ENCODE peak calls at places on chromosomes 3 and 15, in nine cellular contexts. E, I, D, W, A, O, M, U and R are unnamed samples.

GRCh38 chr3:182979719-182980191 is 583 bp downstream of the DCUN1D1 start:
- DNase-seq in D (peak), A (no peak), W (peak), O (no peak), U (peak), E (peak), M (no peak), I (no peak), R (peak)

GRCh38 chr3:69683076-69683806 is 56.0 kb upstream of the MITF start:
- DNase-seq in W (no peak), D (no peak), E (no peak), M (no peak), I (no peak), A (no peak), U (no peak), O (peak), R (no peak)

GRCh38 chr3:124504332-124505059 is 225.8 kb upstream of the UMPS start:
- DNase-seq in D (no peak), M (no peak), W (no peak), O (peak), E (no peak), U (peak), A (peak), I (no peak), R (no peak)

GRCh38 chr3:142976621-142977398 is 13.3 kb upstream of the PAQR9 start:
- DNase-seq in I (peak), E (no peak), M (no peak), A (peak), W (peak), O (peak), U (peak), D (no peak), R (peak)

GRCh38 chr3:105281989-105282388 is 84.7 kb upstream of the ALCAM start:
- DNase-seq in M (no peak), W (no peak), A (no peak), E (no peak), O (no peak), D (no peak), U (no peak), I (no peak), R (no peak)

GRCh38 chr15:74201656-74202420 is 749 bp downstream of the STRA6 start:
- DNase-seq in M (no peak), U (no peak), D (no peak), E (no peak), O (no peak), W (no peak), I (no peak), A (no peak), R (no peak)

GRCh38 chr15:70344666-70345065 is 246.9 kb upstream of the TLE3 start:
- DNase-seq in O (no peak), M (no peak), I (no peak), U (no peak), D (peak), A (no peak), E (no peak), W (peak), R (no peak)

GRCh38 chr3:40741729-40742128 is 217.0 kb downstream of the ZNF621 start:
- DNase-seq in U (peak), W (no peak), O (peak), A (peak), D (no peak), E (peak), M (no peak), I (no peak), R (no peak)

GRCh38 chr3:196273655-196274054 is 13.9 kb downstream of the PCYT1A start:
- DNase-seq in E (no peak), M (no peak), A (no peak), I (peak), U (no peak), D (no peak), W (no peak), O (no peak), R (no peak)

GRCh38 chr3:40951636-40952035 is 247.7 kb upstream of the CTNNB1 start:
- DNase-seq in U (no peak), I (no peak), W (no peak), M (no peak), D (no peak), E (no peak), A (peak), O (peak), R (no peak)

GRCh38 chr3:49181351-49181750 is 10.0 kb downstream of the KLHDC8B start:
- DNase-seq in I (no peak), D (no peak), A (no peak), M (no peak), O (no peak), E (no peak), U (no peak), W (no peak), R (no peak)

GRCh38 chr3:132268956-132269355 is 48.3 kb upstream of the ACP3 start:
- DNase-seq in A (peak), W (no peak), O (peak), M (no peak), E (peak), U (peak), D (no peak), I (peak), R (peak)

GRCh38 chr3:46844851-46845250 is 18.4 kb downstream of the MYL3 start:
- DNase-seq in O (no peak), E (no peak), W (no peak), A (no peak), M (no peak), U (no peak), D (no peak), I (no peak), R (no peak)

GRCh38 chr3:135325726-135326245 is 530.7 kb downstream of the EPHB1 start:
- DNase-seq in W (no peak), U (no peak), D (no peak), M (no peak), I (no peak), O (no peak), E (no peak), A (no peak), R (no peak)

GRCh38 chr3:134929976-134930375 is 134.9 kb downstream of the EPHB1 start:
- DNase-seq in I (no peak), O (no peak), U (no peak), M (no peak), D (no peak), E (no peak), A (no peak), W (no peak), R (no peak)

GRCh38 chr3:138405486-138405885 is 28.9 kb upstream of the ESYT3 start:
- DNase-seq in O (no peak), I (peak), W (no peak), D (no peak), A (no peak), E (no peak), U (no peak), M (no peak), R (no peak)

GRCh38 chr3:164814106-164814505 is 264.2 kb downstream of the SI start:
- DNase-seq in W (no peak), M (no peak), E (no peak), D (no peak), I (no peak), A (no peak), U (no peak), O (no peak), R (no peak)

GRCh38 chr15:99029358-99029871 is 21.8 kb upstream of the PGPEP1L start:
- DNase-seq in D (no peak), I (no peak), W (peak), U (no peak), M (no peak), E (no peak), A (no peak), O (no peak), R (no peak)

GRCh38 chr15:40338921-40339620 is 1.7 kb downstream of the CCDC9B start:
- DNase-seq in W (no peak), D (no peak), E (no peak), M (no peak), O (peak), I (no peak), U (peak), A (peak), R (peak)

GRCh38 chr3:20185364-20185732 is 658 bp downstream of the SGO1 start:
- DNase-seq in I (no peak), O (peak), W (no peak), E (peak), M (peak), A (peak), U (peak), D (no peak), R (peak)

GRCh38 chr15:25787855-25788521 is 75.1 kb downstream of the ATP10A start:
- DNase-seq in O (peak), M (no peak), I (no peak), A (no peak), E (no peak), W (peak), U (peak), D (no peak), R (peak)

GRCh38 chr3:129690406-129690805 is 83.9 kb upstream of the PLXND1 start:
- DNase-seq in U (peak), A (peak), W (no peak), O (peak), E (peak), D (peak), I (peak), M (peak), R (peak)

GRCh38 chr15:54990793-54991192 is 205.9 kb downstream of the RSL24D1 start:
- DNase-seq in U (no peak), D (no peak), M (no peak), I (no peak), W (no peak), A (no peak), E (no peak), O (no peak), R (no peak)

GRCh38 chr3:181176610-181177009 is 187.1 kb upstream of the DNAJC19 start:
- DNase-seq in M (no peak), O (peak), U (peak), E (peak), A (peak), W (peak), D (peak), I (peak), R (no peak)

GRCh38 chr15:31032959-31033358 is 41.5 kb upstream of the MTMR10 start:
- DNase-seq in O (peak), I (no peak), A (peak), E (no peak), U (peak), W (no peak), M (no peak), D (no peak), R (peak)

GRCh38 chr3:181723568-181724431 is 12.1 kb downstream of the SOX2 start:
- DNase-seq in A (no peak), W (no peak), E (no peak), O (no peak), U (no peak), I (no peak), M (no peak), D (no peak), R (no peak)

GRCh38 chr3:96183871-96184270 is 630.5 kb upstream of the EPHA6 start:
- DNase-seq in O (no peak), D (no peak), U (no peak), M (no peak), W (no peak), I (no peak), A (no peak), E (no peak), R (no peak)

GRCh38 chr15:95922431-95922830 is 408.1 kb upstream of the NR2F2 start:
- DNase-seq in E (no peak), M (no peak), W (no peak), A (no peak), I (no peak), D (no peak), U (no peak), O (no peak), R (no peak)

DNA sequence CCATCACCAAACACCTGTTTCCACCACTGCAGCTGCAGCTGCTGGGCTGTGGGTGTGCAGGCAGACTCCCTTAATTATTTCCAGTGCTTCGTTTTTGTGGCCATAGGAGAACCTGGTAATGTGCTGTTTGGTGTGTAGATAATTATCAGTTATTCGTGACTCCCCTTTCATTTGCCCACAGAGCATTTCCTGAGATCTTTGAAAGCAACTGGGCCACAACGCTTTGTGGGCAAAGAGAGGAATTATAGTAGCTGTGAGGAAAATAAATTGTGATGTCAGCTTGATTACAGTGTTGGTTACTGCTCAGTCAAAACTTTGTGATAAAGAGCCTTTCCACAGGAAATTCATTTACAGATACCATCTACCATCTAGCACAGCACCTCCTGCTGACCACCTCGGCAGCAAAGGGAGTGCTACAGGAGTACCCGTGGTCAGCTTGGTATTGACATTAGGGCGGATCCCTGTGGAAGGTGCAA is 193.3 kb upstream of the SLCO3A1 start:
- DNase-seq in A (no peak), W (no peak), D (no peak), E (no peak), U (no peak), O (no peak), I (peak), M (no peak), R (no peak)
- TF ChIP-seq CTCF in A (no peak), W (no peak), D (no peak), E (no peak), U (no peak), O (no peak), I (peak), M (no peak), R (no peak)

DNA sequence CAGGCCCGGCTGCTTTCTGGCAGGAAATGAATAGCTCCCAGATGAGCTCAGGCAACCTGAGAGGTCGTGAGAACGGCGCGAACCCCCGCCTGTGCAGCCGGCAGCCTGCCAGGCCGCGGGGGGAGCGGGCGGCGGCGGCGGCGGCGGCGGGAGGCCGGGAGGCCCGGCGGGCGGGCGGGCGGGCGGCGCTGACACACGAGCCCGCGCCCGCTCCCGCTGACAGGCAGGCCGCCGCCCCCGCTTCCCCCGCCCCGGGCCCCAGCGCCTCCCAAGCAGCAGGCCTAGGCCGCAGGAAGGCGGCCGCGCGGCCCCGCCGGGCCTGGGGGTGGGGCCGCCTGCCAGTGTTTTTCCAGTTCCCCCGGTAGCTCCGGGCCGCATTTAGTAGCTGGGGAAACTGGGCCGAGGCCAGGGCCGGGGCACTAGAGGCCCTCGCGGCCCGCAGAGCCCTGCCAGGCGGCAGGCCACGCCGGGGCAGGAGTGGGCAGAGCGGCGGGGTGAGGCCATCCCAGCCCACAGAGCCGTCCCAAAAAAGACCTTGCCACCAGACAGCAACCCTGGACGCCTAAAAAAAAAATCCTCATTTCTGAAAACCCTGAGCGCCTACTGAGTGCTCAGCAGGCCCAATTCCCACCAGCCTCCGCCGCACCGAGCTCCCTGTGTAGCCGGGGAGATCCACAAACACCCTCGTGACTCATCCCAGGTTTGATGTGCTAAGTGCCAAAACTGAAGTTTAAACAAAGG is 5.6 kb downstream of the HES1 start:
- DNase-seq in U (peak), M (peak), W (peak), A (peak), D (peak), I (peak), O (peak), E (peak), R (peak)
- TF ChIP-seq CTCF in U (no peak), M (no peak), W (no peak), A (no peak), D (no peak), I (no peak), O (no peak), E (no peak), R (no peak)

DNA sequence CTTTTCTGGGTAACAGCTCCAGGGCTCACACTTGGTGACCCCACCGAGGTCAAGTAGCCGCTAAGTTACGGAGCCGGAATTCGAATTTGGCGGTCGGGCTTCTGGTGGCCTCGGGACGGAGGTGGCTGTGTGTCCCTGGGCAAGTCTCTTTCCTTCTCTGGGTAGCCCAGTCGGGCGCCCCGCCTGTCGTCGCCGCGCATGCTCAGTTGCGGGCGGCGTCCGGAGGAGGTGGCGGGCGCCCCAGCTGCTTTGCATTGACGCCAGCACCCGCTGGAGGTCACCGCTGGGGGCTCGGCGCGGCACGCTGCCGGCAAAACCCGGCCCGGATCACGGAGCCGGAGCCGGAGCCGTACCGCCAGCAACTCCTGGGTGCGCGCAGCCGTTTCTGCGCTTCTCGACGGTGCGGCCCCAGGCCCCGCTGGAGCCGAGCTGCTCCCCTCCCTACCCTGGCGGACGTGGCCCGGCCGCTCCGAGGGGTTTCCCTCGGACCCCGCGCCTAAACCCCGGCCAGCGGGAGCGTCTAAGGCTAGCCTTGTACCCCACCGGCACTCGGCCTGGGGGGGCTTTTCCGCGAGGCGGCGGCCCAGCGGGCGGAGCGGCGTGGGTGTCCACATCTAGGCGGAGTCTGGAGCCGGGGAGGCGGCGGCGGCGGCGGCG is 474 bp upstream of the PDE8A start:
- DNase-seq in E (peak), O (peak), W (peak), A (peak), M (peak), D (peak), I (peak), U (peak), R (peak)
- TF ChIP-seq CTCF in E (no peak), O (no peak), W (no peak), A (no peak), M (no peak), D (no peak), I (peak), U (peak), R (no peak)

DNA sequence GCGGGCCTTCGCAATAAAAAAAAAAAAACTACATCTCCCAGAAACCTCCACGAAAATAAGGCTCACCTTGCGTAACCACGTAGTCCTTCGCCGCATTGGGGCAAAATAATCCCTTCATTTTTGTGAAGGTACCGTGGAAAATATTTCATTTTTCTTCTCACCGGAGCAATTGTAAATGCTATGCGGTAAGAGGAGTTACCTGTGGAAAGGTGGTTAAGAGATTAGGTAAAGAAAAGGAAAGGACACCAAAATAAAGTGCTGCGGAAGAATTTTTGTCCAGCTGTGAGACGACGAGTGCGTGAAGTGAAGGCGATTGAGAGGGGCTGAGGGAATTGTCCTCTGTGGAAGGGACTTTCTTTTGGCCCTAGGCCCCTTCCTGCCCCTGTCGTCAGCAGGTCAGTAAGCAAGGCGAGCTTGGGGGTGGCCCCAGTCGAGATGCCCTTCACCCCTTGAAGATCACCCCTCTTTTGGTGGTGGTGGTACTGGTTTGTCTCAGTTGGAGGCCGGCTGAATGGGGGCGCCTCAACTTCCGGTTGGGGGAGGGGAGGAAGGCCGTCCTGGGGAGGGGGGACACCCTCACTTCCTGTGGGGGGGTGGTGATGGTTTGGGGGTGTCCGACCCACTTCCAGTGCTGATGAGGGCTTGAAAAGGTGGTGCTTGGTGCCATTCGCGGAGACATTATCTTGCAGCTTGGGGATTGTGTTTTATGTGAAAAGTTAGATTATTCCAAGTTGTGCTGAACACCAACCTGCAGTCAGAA is at the start of gene HMG20A:
- DNase-seq in I (peak), M (peak), D (peak), E (peak), A (peak), U (peak), O (peak), W (no peak), R (peak)
- TF ChIP-seq CTCF in I (no peak), M (no peak), D (no peak), E (no peak), A (no peak), U (no peak), O (no peak), W (no peak), R (no peak)

DNA sequence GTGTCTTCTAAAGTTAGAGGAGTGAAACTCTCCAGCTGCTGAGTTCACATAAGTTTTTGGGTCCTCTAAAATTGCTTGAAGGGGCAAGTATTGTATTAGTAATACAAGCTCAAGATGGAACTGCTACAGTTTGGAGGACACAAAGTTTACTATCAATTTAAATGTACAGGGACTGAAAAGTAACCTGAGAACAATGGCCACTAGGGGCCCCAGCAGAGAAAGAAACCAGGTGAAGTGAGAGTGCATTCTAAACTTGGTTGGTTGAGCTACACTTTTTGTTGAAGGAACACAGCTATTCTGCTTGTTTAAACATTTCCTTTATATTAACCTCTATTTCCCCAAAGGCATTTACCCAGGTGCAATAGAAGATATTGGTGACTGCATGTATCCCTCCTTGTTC is 755.5 kb downstream of the GBE1 start:
- DNase-seq in W (no peak), D (no peak), E (no peak), A (no peak), I (no peak), M (no peak), U (no peak), O (no peak), R (no peak)
- TF ChIP-seq CTCF in W (no peak), D (no peak), E (peak), A (no peak), I (peak), M (no peak), U (no peak), O (no peak), R (no peak)

GRCh38 chr15:63502843-63503738 is 1.3 kb upstream of the USP3 start:
- DNase-seq in W (peak), D (peak), I (peak), M (peak), O (peak), A (peak), U (peak), E (peak), R (peak)
- TF ChIP-seq CTCF in W (no peak), D (no peak), I (no peak), M (no peak), O (no peak), A (no peak), U (no peak), E (no peak), R (no peak)